ENCODE peak calls at places on chromosomes 1 and 21, in six cellular contexts. Z is fibroblast of the conjunctiva, P is progenitor cell of endocrine pancreas, S is T-helper 1 cell, B is Ammon's horn, Q is choroid plexus epithelial cell. E is an unnamed sample.

GRCh38 chr21:15126948-15127347 is 62.1 kb upstream of the NRIP1 start:
- DNase-seq in S (no peak), P (no peak), B (no peak), Z (no peak), Q (no peak), E (no peak)

GRCh38 chr21:31660134-31660565 is 657 bp downstream of the SOD1 start:
- DNase-seq in B (peak; percentile 40), Z (no peak), S (no peak), P (no peak), Q (peak; percentile 22), E (peak; percentile 63)

GRCh38 chr1:35499652-35500176 is 57.5 kb downstream of the KIAA0319L start:
- DNase-seq in B (no peak), Z (no peak), S (no peak), P (no peak), Q (no peak), E (no peak)

GRCh38 chr1:13723810-13724209 is 23.8 kb downstream of the PRDM2 start:
- DNase-seq in S (no peak), Q (peak; percentile 69), P (no peak), Z (no peak), B (no peak), E (no peak)

GRCh38 chr1:18725231-18725895 is 94.7 kb downstream of the PAX7 start:
- DNase-seq in Z (no peak), S (no peak), B (no peak), P (no peak), Q (no peak), E (no peak)

GRCh38 chr21:45827881-45828579 is 153.5 kb upstream of the COL6A1 start:
- DNase-seq in S (no peak), B (no peak), P (no peak), Z (no peak), Q (no peak), E (no peak)

GRCh38 chr1:153550827-153551512 is 1.9 kb upstream of the S100A3 start:
- DNase-seq in P (no peak), S (no peak), Q (no peak), Z (no peak), B (no peak), E (no peak)

GRCh38 chr1:228830954-228831481 is 95.7 kb downstream of the RHOU start:
- DNase-seq in B (no peak), P (no peak), S (no peak), Q (peak; percentile 78), Z (no peak), E (peak; percentile 70)

GRCh38 chr1:221302357-221303147 is 423.3 kb downstream of the HLX start:
- DNase-seq in Q (no peak), P (no peak), S (no peak), B (no peak), Z (no peak), E (no peak)

GRCh38 chr1:75345538-75346292 is 211.5 kb downstream of the LHX8 start:
- DNase-seq in Z (peak; percentile 0), B (no peak), S (no peak), Q (peak; percentile 52), P (no peak), E (no peak)

GRCh38 chr1:36154765-36155559 is 998 bp upstream of the MAP7D1 start:
- DNase-seq in Z (no peak), P (no peak), S (no peak), Q (no peak), B (no peak), E (no peak)

GRCh38 chr1:212987702-212988322 is 27.9 kb downstream of the ANGEL2 start:
- DNase-seq in B (no peak), Z (peak; percentile 10), P (no peak), S (no peak), Q (peak; percentile 54), E (no peak)

GRCh38 chr1:159849972-159850371 is 12.5 kb downstream of the VSIG8 start:
- DNase-seq in Q (peak; percentile 24), Z (no peak), B (no peak), P (no peak), S (no peak), E (no peak)

GRCh38 chr1:226166341-226166740 is 20.2 kb downstream of the ACBD3 start:
- DNase-seq in Z (no peak), B (no peak), P (no peak), S (no peak), Q (no peak), E (no peak)

GRCh38 chr1:229756666-229757065 is 130.6 kb downstream of the URB2 start:
- DNase-seq in S (no peak), P (no peak), Q (peak; percentile 50), Z (peak; percentile 5), B (no peak), E (no peak)

GRCh38 chr1:53378061-53378460 is 50.2 kb upstream of the LRP8 start:
- DNase-seq in P (no peak), S (no peak), Q (no peak), B (no peak), Z (no peak), E (no peak)

GRCh38 chr1:114750780-114751179 is 7.0 kb downstream of the CSDE1 start:
- DNase-seq in Z (no peak), Q (peak; percentile 21), S (no peak), P (no peak), B (no peak), E (no peak)

GRCh38 chr21:24759348-24760118 is 847.7 kb downstream of the MRPL39 start:
- DNase-seq in Q (no peak), Z (no peak), B (no peak), P (no peak), S (no peak), E (no peak)

GRCh38 chr1:99374109-99374508 is 109.8 kb downstream of the PLPPR4 start:
- DNase-seq in Q (no peak), P (no peak), Z (no peak), B (no peak), S (no peak), E (no peak)